ENCODE peak calls at places on chromosomes 12 and 14, in seven cellular contexts. R is IMR-90, O is RWPE1, C is lower lobe of right lung, G is type B pancreatic cell, P is BE2C, Q is NB4. W is an unnamed sample.
A peak's percentile ranks its signal among the peaks of the same experiment; 100 is the strongest.

GRCh38 chr12:4978737-4979136 is 64.9 kb upstream of the KCNA5 start:
- DNase-seq in R (no peak), O (no peak), C (no peak), G (no peak), P (no peak), Q (no peak), W (no peak)

GRCh38 chr14:59281613-59282012 is 93.1 kb downstream of the DAAM1 start:
- DNase-seq in R (peak; percentile 72), O (peak; percentile 78), C (no peak), G (no peak), P (no peak), Q (no peak), W (no peak)

GRCh38 chr12:6869049-6870021 is 2.0 kb downstream of the TPI1 start:
- DNase-seq in R (peak; percentile 70), O (peak; percentile 61), C (peak; percentile 81), G (peak; percentile 90), P (peak; percentile 88), Q (peak; percentile 84), W (peak; percentile 91)

GRCh38 chr12:18752280-18752920 is 14.5 kb downstream of the CAPZA3 start:
- DNase-seq in R (peak; percentile 95), O (no peak), C (no peak), G (no peak), P (peak; percentile 24), Q (no peak), W (no peak)

GRCh38 chr12:13167226-13167625 is 29.3 kb upstream of the EMP1 start:
- DNase-seq in R (no peak), O (peak; percentile 56), C (no peak), G (no peak), P (no peak), Q (no peak), W (peak; percentile 37)

GRCh38 chr12:56585098-56585497 is 45.0 kb downstream of the BAZ2A start:
- DNase-seq in R (no peak), O (no peak), C (no peak), G (no peak), P (no peak), Q (no peak), W (no peak)

GRCh38 chr12:90999946-91000345 is 4.8 kb downstream of the EPYC start:
- DNase-seq in R (peak; percentile 48), O (no peak), C (no peak), G (no peak), P (no peak), Q (no peak), W (no peak)

GRCh38 chr14:100787659-100788058 is 38.3 kb upstream of the MEG3 start:
- DNase-seq in R (no peak), O (no peak), C (no peak), G (no peak), P (no peak), Q (no peak), W (no peak)

GRCh38 chr14:24398943-24399801 is at the start of gene NYNRIN:
- DNase-seq in R (peak; percentile 12), O (no peak), C (peak; percentile 63), G (no peak), P (peak; percentile 67), Q (peak; percentile 52), W (peak; percentile 42)

GRCh38 chr14:73634333-73634833 is 10.4 kb upstream of the DNAL1 start:
- DNase-seq in R (no peak), O (no peak), C (peak; percentile 55), G (peak; percentile 70), P (peak; percentile 38), Q (no peak), W (peak; percentile 52)

GRCh38 chr12:65300679-65301349 is 22.3 kb downstream of the MSRB3 start:
- DNase-seq in R (peak; percentile 33), O (no peak), C (no peak), G (no peak), P (peak; percentile 44), Q (peak; percentile 26), W (peak; percentile 69)

GRCh38 chr12:23950775-23951391 is 1.4 kb upstream of the SOX5 start:
- DNase-seq in R (peak; percentile 17), O (no peak), C (no peak), G (no peak), P (no peak), Q (no peak), W (no peak)

GRCh38 chr12:116138781-116139180 is 138.7 kb downstream of the MED13L start:
- DNase-seq in R (no peak), O (no peak), C (no peak), G (no peak), P (no peak), Q (no peak), W (no peak)

GRCh38 chr12:18576104-18576622 is 161.6 kb downstream of the PLCZ1 start:
- DNase-seq in R (peak; percentile 44), O (no peak), C (no peak), G (no peak), P (no peak), Q (no peak), W (no peak)

GRCh38 chr12:8038659-8039114 is 6.2 kb downstream of the FOXJ2 start:
- DNase-seq in R (peak; percentile 72), O (peak; percentile 27), C (peak; percentile 65), G (no peak), P (peak; percentile 69), Q (peak; percentile 42), W (peak; percentile 37)

GRCh38 chr12:19402743-19403400 is 36.4 kb upstream of the AEBP2 start:
- DNase-seq in R (peak; percentile 63), O (no peak), C (peak; percentile 57), G (no peak), P (peak; percentile 71), Q (no peak), W (peak; percentile 85)

GRCh38 chr12:116172224-116172849 is 105.2 kb downstream of the MED13L start:
- DNase-seq in R (no peak), O (no peak), C (no peak), G (no peak), P (no peak), Q (no peak), W (no peak)

GRCh38 chr12:127500513-127500912 is 766.5 kb upstream of the TMEM132C start:
- DNase-seq in R (no peak), O (no peak), C (no peak), G (no peak), P (no peak), Q (no peak), W (no peak)

GRCh38 chr12:127494961-127495915 is 771.7 kb upstream of the TMEM132C start:
- DNase-seq in R (no peak), O (no peak), C (no peak), G (no peak), P (no peak), Q (no peak), W (no peak)

GRCh38 chr12:127501916-127502315 is 765.1 kb upstream of the TMEM132C start:
- DNase-seq in R (no peak), O (no peak), C (no peak), G (no peak), P (no peak), Q (no peak), W (no peak)

GRCh38 chr12:127496255-127496654 is 770.7 kb upstream of the TMEM132C start:
- DNase-seq in R (no peak), O (no peak), C (no peak), G (no peak), P (no peak), Q (no peak), W (no peak)
- TF ChIP-seq CTCF in R (no peak), O (no peak), C (no peak), G (peak; percentile 37), P (no peak), Q (peak; percentile 21), W (no peak)

DNA sequence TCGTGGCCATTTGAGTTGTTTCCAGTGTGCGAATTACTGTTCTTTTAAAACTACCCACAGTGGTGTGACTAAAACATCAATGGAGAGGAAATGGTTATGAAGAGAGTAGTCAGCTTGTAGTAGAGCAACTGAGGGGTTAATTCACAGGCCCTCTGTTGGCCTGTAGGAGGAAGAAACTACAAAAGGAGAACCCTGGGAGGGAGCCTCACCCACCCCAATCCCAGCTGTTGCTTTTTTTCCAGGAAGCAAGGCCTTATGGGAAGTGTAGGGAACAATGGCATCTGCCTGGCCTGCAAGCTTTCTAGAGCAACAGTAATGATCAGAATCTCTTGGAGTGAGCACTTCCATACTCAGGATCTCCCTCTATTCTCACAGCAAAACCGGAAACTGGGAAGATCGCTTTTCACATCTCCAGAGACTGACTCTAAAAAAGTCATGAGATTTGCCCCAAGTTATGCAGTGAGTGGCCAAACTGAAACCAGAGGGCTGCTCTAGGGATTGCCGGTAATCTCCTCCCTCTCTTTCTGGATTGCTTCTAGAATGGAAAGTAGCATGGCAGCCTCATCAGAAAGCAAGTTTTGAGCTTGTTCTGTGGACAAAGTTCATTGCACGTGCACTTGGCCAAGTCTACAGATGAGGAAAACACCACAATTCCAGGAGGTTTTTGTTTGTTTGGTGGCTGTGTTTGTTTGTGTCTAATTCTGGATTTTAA is 125.2 kb upstream of the PWP1 start:
- DNase-seq in R (no peak), O (no peak), C (no peak), G (no peak), P (no peak), Q (no peak), W (no peak)
- TF ChIP-seq CTCF in R (no peak), O (no peak), C (no peak), G (peak; percentile 50), P (peak; percentile 13), Q (no peak), W (no peak)

GRCh38 chr14:37695836-37696235 is 100.4 kb downstream of the TTC6 start:
- DNase-seq in R (peak; percentile 48), O (no peak), C (no peak), G (no peak), P (no peak), Q (no peak), W (no peak)
- TF ChIP-seq CTCF in R (no peak), O (no peak), C (no peak), G (no peak), P (no peak), Q (no peak), W (no peak)

GRCh38 chr14:49019467-49020100 is 566.6 kb downstream of the RPS29 start:
- DNase-seq in R (no peak), O (no peak), C (no peak), G (no peak), P (no peak), Q (peak; percentile 2), W (no peak)
- TF ChIP-seq CTCF in R (no peak), O (no peak), C (no peak), G (no peak), P (no peak), Q (no peak), W (no peak)

GRCh38 chr12:38625306-38625705 is 280.1 kb downstream of the CPNE8 start:
- DNase-seq in R (no peak), O (no peak), C (no peak), G (no peak), P (no peak), Q (no peak), W (no peak)
- TF ChIP-seq CTCF in R (no peak), O (no peak), C (no peak), G (no peak), P (no peak), Q (no peak), W (no peak)

DNA sequence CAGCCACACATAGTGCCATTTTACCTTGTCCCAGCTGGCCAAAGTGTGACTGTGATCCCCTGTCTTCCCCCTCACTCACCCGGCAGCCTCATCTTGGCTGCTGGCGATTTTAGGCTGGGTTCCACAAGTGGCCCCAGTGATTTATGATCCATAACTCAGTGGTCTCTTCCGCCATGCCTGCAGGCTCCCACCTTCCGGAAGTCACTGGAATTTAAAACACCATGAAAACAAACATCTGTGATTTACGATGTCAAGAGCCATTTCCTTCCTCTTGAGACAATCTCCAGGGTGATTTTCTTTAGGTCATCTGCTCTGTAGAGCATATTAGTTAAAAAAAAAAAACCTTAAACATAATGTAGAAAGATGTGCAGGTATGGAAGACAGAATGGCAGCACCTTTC is 282.3 kb downstream of the CACNA1C start:
- DNase-seq in R (no peak), O (no peak), C (no peak), G (no peak), P (no peak), Q (no peak), W (no peak)
- TF ChIP-seq CTCF in R (no peak), O (no peak), C (no peak), G (no peak), P (no peak), Q (no peak), W (no peak)

GRCh38 chr12:73659802-73660201 is 877.8 kb upstream of the ATXN7L3B start:
- DNase-seq in R (no peak), O (no peak), C (no peak), G (no peak), P (no peak), Q (no peak), W (no peak)
- TF ChIP-seq CTCF in R (no peak), O (no peak), C (no peak), G (no peak), P (no peak), Q (no peak), W (no peak)

W was measured in Calu3.